ENCODE peak calls at places on chromosomes 3 and 15, in four cellular contexts. One of them, this sample, is unnamed.
A peak's percentile ranks its signal among the peaks of the same experiment; 100 is the strongest.

GRCh38 chr15:51069983-51070382 is 24.7 kb downstream of the TNFAIP8L3 start:
- DNase-seq in PC-9: no peak
- DNase-seq in ovary: no peak
- DNase-seq in neural progenitor cell: no peak
- DNase-seq in this sample: no peak

GRCh38 chr3:57157666-57158065 is 7.5 kb downstream of the IL17RD start:
- DNase-seq in ovary: no peak
- DNase-seq in PC-9: no peak
- DNase-seq in neural progenitor cell: no peak
- DNase-seq in this sample: no peak

GRCh38 chr3:175932586-175932985 is 1073.5 kb downstream of the NAALADL2 start:
- DNase-seq in ovary: no peak
- DNase-seq in neural progenitor cell: no peak
- DNase-seq in PC-9: no peak
- DNase-seq in this sample: no peak

GRCh38 chr3:179018808-179019207 is 52.8 kb downstream of the ZMAT3 start:
- DNase-seq in PC-9: no peak
- DNase-seq in ovary: no peak
- DNase-seq in neural progenitor cell: no peak
- DNase-seq in this sample: no peak

GRCh38 chr3:113097821-113098516 is 107.2 kb downstream of the GTPBP8 start:
- DNase-seq in ovary: no peak
- DNase-seq in neural progenitor cell: no peak
- DNase-seq in PC-9: peak; percentile 57
- DNase-seq in this sample: no peak

GRCh38 chr15:52783929-52784798 is 6.0 kb downstream of the ONECUT1 start:
- DNase-seq in ovary: no peak
- DNase-seq in neural progenitor cell: peak; percentile 90
- DNase-seq in PC-9: no peak
- DNase-seq in this sample: no peak

GRCh38 chr3:133812872-133813271 is 7.3 kb downstream of the SRPRB start:
- DNase-seq in neural progenitor cell: no peak
- DNase-seq in ovary: no peak
- DNase-seq in PC-9: no peak
- DNase-seq in this sample: no peak

GRCh38 chr3:160686955-160687535 is 10.1 kb downstream of the ARL14 start:
- DNase-seq in neural progenitor cell: no peak
- DNase-seq in PC-9: no peak
- DNase-seq in ovary: no peak
- DNase-seq in this sample: no peak

GRCh38 chr3:56806407-56806806 is 4.7 kb upstream of the ARHGEF3 start:
- DNase-seq in neural progenitor cell: no peak
- DNase-seq in PC-9: no peak
- DNase-seq in ovary: no peak
- DNase-seq in this sample: peak; percentile 35

GRCh38 chr15:91548588-91548987 is 304.9 kb upstream of the SLCO3A1 start:
- DNase-seq in PC-9: no peak
- DNase-seq in ovary: no peak
- DNase-seq in neural progenitor cell: no peak
- DNase-seq in this sample: no peak

GRCh38 chr15:44541282-44541958 is 4.5 kb downstream of the EIF3J start:
- DNase-seq in PC-9: no peak
- DNase-seq in neural progenitor cell: no peak
- DNase-seq in ovary: no peak
- DNase-seq in this sample: no peak

GRCh38 chr3:24145981-24146822 is 201.1 kb downstream of the NR1D2 start:
- DNase-seq in PC-9: peak; percentile 52
- DNase-seq in ovary: no peak
- DNase-seq in neural progenitor cell: no peak
- DNase-seq in this sample: no peak

GRCh38 chr3:179083977-179084376 is 12.4 kb upstream of the ZMAT3 start:
- DNase-seq in ovary: no peak
- DNase-seq in PC-9: no peak
- DNase-seq in neural progenitor cell: peak; percentile 32
- DNase-seq in this sample: no peak

GRCh38 chr3:12956316-12956660 is 114.9 kb upstream of the RPL32 start:
- DNase-seq in PC-9: no peak
- DNase-seq in ovary: no peak
- DNase-seq in neural progenitor cell: no peak
- DNase-seq in this sample: no peak

GRCh38 chr15:85071534-85071933 is 89.9 kb downstream of the PDE8A start:
- DNase-seq in PC-9: no peak
- DNase-seq in neural progenitor cell: no peak
- DNase-seq in ovary: no peak
- DNase-seq in this sample: no peak

GRCh38 chr3:38266810-38267209 is 1.2 kb downstream of the SLC22A13 start:
- DNase-seq in PC-9: no peak
- DNase-seq in neural progenitor cell: no peak
- DNase-seq in ovary: no peak
- DNase-seq in this sample: no peak

GRCh38 chr3:38267689-38268477 is 2.3 kb downstream of the SLC22A13 start:
- DNase-seq in PC-9: no peak
- DNase-seq in ovary: no peak
- DNase-seq in neural progenitor cell: no peak
- DNase-seq in this sample: no peak

GRCh38 chr3:38268522-38268921 is 2.9 kb downstream of the SLC22A13 start:
- DNase-seq in PC-9: no peak
- DNase-seq in neural progenitor cell: no peak
- DNase-seq in ovary: no peak
- DNase-seq in this sample: no peak

GRCh38 chr3:38271552-38271951 is 5.9 kb downstream of the SLC22A13 start:
- DNase-seq in ovary: no peak
- DNase-seq in PC-9: no peak
- DNase-seq in neural progenitor cell: no peak
- DNase-seq in this sample: no peak

DNA sequence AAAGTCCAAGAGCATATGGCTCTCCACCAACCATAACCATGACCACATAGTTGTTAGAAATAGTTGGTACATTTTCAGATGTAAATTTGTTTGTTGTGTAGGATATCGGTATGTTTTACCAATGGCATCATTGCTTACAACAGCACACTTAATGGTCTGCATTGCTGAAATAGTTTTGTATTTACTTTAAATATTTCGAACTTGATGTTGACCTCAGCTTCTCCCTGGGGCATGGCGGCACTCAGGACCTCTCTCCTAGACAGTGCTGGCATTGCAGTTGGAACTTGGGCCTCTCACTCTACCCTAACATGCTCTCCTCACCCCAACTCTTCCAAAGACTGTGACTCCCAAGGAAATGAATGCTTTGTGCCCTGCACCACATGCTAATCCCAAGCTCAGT is 5.0 kb downstream of the SLC22A13 start:
- DNase-seq in PC-9: no peak
- DNase-seq in ovary: no peak
- DNase-seq in neural progenitor cell: no peak
- DNase-seq in this sample: no peak
- H3K27ac ChIP-seq in PC-9: no peak overlapping the region
- H3K27ac ChIP-seq in ovary: no peak overlapping the region
- H3K27ac ChIP-seq in neural progenitor cell: no peak overlapping the region
- H3K27ac ChIP-seq in this sample: no peak overlapping the region

DNA sequence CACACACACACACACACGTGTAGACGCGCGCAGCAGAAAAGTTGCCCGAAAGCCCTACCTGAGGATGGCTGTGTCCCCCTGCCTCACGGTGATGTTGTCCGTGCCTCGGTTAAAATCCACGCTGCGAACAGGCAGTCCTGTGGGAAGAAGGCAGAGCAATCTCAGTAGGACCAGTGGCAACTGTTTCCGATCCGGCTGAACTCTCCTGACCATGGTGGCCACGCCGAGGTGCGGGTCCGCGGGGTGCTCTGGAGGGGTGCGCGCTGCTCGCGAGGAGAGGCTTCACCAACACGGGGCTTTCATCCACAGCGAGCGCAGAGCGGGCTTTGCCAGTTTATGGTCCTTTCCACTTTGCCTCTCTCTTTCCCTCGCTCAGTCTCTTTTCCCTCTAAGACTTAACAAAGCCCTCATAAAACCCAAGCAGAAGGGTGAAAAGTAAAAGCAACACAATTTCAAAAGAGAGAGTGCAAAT is 432 bp downstream of the LSAMP start:
- DNase-seq in ovary: no peak
- DNase-seq in PC-9: no peak
- DNase-seq in neural progenitor cell: peak; percentile 61
- DNase-seq in this sample: no peak
- H3K27ac ChIP-seq in ovary: no peak overlapping the region
- H3K27ac ChIP-seq in PC-9: no peak overlapping the region
- H3K27ac ChIP-seq in neural progenitor cell: peak overlapping the region; percentile 88
- H3K27ac ChIP-seq in this sample: peak overlapping the region; percentile 91

DNA sequence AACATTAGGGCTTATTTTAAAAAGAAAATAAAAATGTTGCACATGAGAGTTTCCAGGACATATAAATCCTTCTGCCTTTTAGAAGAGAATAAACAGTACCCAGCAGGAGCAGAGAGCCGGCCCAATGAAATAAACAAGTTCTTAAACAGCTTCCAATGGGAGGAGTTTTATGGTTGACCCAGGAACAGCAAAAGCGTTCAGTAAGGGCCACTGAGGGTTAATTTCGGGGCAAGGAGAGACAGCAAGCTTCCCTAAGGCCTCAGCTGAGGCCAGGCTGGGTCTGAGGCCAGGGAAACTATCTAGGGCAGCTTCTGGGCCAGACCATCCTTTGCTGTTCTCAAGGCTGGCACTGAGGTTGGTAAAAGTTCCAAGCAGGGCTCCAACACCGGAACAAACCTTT is 3.4 kb downstream of the PDZRN3 start:
- DNase-seq in ovary: no peak
- DNase-seq in neural progenitor cell: no peak
- DNase-seq in PC-9: no peak
- DNase-seq in this sample: no peak
- H3K27ac ChIP-seq in ovary: peak overlapping the region; percentile 32
- H3K27ac ChIP-seq in neural progenitor cell: no peak overlapping the region
- H3K27ac ChIP-seq in PC-9: no peak overlapping the region
- H3K27ac ChIP-seq in this sample: peak overlapping the region; percentile 73

GRCh38 chr3:47892284-47892683 is 89.3 kb downstream of the DHX30 start:
- DNase-seq in neural progenitor cell: peak; percentile 39
- DNase-seq in ovary: no peak
- DNase-seq in PC-9: no peak
- DNase-seq in this sample: no peak
- H3K27ac ChIP-seq in neural progenitor cell: peak overlapping the region; percentile 99
- H3K27ac ChIP-seq in ovary: no peak overlapping the region
- H3K27ac ChIP-seq in PC-9: no peak overlapping the region
- H3K27ac ChIP-seq in this sample: peak overlapping the region; percentile 93

GRCh38 chr3:106714400-106714799 is 662.8 kb upstream of the CCDC54 start:
- DNase-seq in ovary: no peak
- DNase-seq in PC-9: no peak
- DNase-seq in neural progenitor cell: no peak
- DNase-seq in this sample: no peak

GRCh38 chr3:106720510-106720909 is 656.7 kb upstream of the CCDC54 start:
- DNase-seq in ovary: no peak
- DNase-seq in neural progenitor cell: peak; percentile 8
- DNase-seq in PC-9: no peak
- DNase-seq in this sample: no peak

GRCh38 chr3:106717178-106717780 is 660.0 kb upstream of the CCDC54 start:
- DNase-seq in PC-9: no peak
- DNase-seq in ovary: no peak
- DNase-seq in neural progenitor cell: no peak
- DNase-seq in this sample: no peak

DNA sequence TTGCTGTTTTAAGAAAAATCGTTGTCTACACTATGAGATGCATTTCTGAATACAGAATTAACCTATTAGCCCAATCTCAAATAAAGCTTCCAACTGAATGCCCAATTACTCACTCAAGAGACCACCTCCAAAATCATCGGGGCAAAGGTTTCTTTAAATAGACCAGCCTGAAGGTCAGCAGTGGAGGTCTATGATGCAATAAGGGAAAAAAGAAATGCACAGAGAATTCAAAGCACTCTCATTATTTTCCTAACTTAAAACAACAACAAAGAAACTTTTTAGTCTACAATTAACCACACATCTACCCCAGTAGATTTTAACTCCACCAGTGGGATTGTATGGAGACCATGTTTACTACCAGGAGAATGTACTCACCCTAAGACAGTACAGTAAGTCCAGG is 657.7 kb upstream of the CCDC54 start:
- DNase-seq in neural progenitor cell: no peak
- DNase-seq in PC-9: no peak
- DNase-seq in ovary: no peak
- DNase-seq in this sample: no peak
- H3K27ac ChIP-seq in neural progenitor cell: no peak overlapping the region
- H3K27ac ChIP-seq in PC-9: no peak overlapping the region
- H3K27ac ChIP-seq in ovary: no peak overlapping the region
- H3K27ac ChIP-seq in this sample: no peak overlapping the region

GRCh38 chr3:32492684-32493436 is 9.8 kb downstream of the CMTM6 start:
- DNase-seq in ovary: no peak
- DNase-seq in neural progenitor cell: no peak
- DNase-seq in PC-9: no peak
- DNase-seq in this sample: no peak

GRCh38 chr3:32495085-32495484 is 7.6 kb downstream of the CMTM6 start:
- DNase-seq in PC-9: no peak
- DNase-seq in ovary: no peak
- DNase-seq in neural progenitor cell: no peak
- DNase-seq in this sample: no peak

GRCh38 chr3:32498992-32499391 is 3.7 kb downstream of the CMTM6 start:
- DNase-seq in ovary: no peak
- DNase-seq in neural progenitor cell: no peak
- DNase-seq in PC-9: no peak
- DNase-seq in this sample: no peak

GRCh38 chr3:32493437-32494414 is 8.9 kb downstream of the CMTM6 start:
- DNase-seq in ovary: no peak
- DNase-seq in PC-9: no peak
- DNase-seq in neural progenitor cell: no peak
- DNase-seq in this sample: no peak

GRCh38 chr3:32495609-32496008 is 7.0 kb downstream of the CMTM6 start:
- DNase-seq in neural progenitor cell: no peak
- DNase-seq in PC-9: no peak
- DNase-seq in ovary: no peak
- DNase-seq in this sample: no peak
- H3K27ac ChIP-seq in neural progenitor cell: no peak overlapping the region
- H3K27ac ChIP-seq in PC-9: peak overlapping the region; percentile 19
- H3K27ac ChIP-seq in ovary: no peak overlapping the region
- H3K27ac ChIP-seq in this sample: no peak overlapping the region